ENCODE peak calls at places on chromosomes 7 and 10, in ten cellular contexts. V is adrenal gland, P is tibial nerve, J is suprapubic skin, B is kidney, M is IMR-90, Z is mucosa of descending colon, C is Peyer's patch, T is lower lobe of right lung, Y is left lung. U is an unnamed sample.

GRCh38 chr10:70756710-70757360 is 28.3 kb downstream of the TBATA start:
- DNase-seq in Y (no peak), V (no peak), B (peak; percentile 49), C (no peak), M (peak; percentile 48), P (no peak), J (no peak), Z (no peak), T (no peak), U (no peak)

GRCh38 chr7:140723002-140723401 is 26.5 kb downstream of the NDUFB2 start:
- DNase-seq in B (no peak), P (no peak), J (no peak), M (no peak), C (peak; percentile 24), Z (no peak), T (no peak), Y (no peak), V (no peak), U (no peak)

GRCh38 chr10:32095116-32095733 is 39.0 kb upstream of the KIF5B start:
- DNase-seq in Z (peak; percentile 46), T (no peak), B (no peak), P (no peak), V (no peak), C (no peak), J (no peak), M (no peak), Y (no peak), U (no peak)

GRCh38 chr7:7017707-7018265 is 164.6 kb upstream of the C1GALT1 start:
- DNase-seq in Y (no peak), C (no peak), B (no peak), J (no peak), P (no peak), M (no peak), T (no peak), V (no peak), Z (no peak), U (no peak)

GRCh38 chr7:135721198-135721820 is 6.7 kb downstream of the SLC13A4 start:
- DNase-seq in P (no peak), M (no peak), J (no peak), T (no peak), Z (no peak), C (no peak), Y (no peak), V (no peak), B (no peak), U (no peak)

GRCh38 chr10:80518807-80519360 is 18.8 kb upstream of the SH2D4B start:
- DNase-seq in V (no peak), B (peak; percentile 73), C (no peak), J (peak; percentile 61), P (no peak), T (no peak), Z (no peak), M (no peak), Y (peak; percentile 31), U (no peak)

GRCh38 chr10:100744980-100745881 is at the start of gene PAX2:
- DNase-seq in P (no peak), B (peak; percentile 94), Z (no peak), C (no peak), V (no peak), J (no peak), Y (no peak), T (no peak), M (no peak), U (no peak)

GRCh38 chr10:88127266-88127665 is 263.8 kb downstream of the PTEN start:
- DNase-seq in B (no peak), M (no peak), V (no peak), Y (no peak), T (no peak), P (no peak), J (no peak), Z (no peak), C (no peak), U (no peak)

GRCh38 chr10:60426425-60426824 is 36.8 kb upstream of the ANK3 start:
- DNase-seq in B (no peak), Z (no peak), T (no peak), V (no peak), P (no peak), C (no peak), J (no peak), M (peak; percentile 94), Y (no peak), U (no peak)

GRCh38 chr7:43199333-43199732 is 86.9 kb downstream of the HECW1 start:
- DNase-seq in V (no peak), P (no peak), B (no peak), J (no peak), Z (no peak), M (peak; percentile 54), T (no peak), C (no peak), Y (no peak), U (no peak)

GRCh38 chr10:104546756-104547155 is 94.3 kb upstream of the SORCS3 start:
- DNase-seq in C (no peak), M (no peak), B (no peak), Z (no peak), P (no peak), J (no peak), V (no peak), T (no peak), Y (no peak), U (no peak)

GRCh38 chr10:98312816-98313215 is 44.8 kb upstream of the LOXL4 start:
- DNase-seq in Y (no peak), Z (no peak), V (no peak), P (no peak), C (no peak), J (no peak), T (no peak), M (no peak), B (no peak), U (no peak)

GRCh38 chr10:107618461-107619093 is 454.1 kb upstream of the SORCS1 start:
- DNase-seq in M (no peak), C (no peak), J (no peak), P (no peak), T (no peak), V (no peak), Z (no peak), B (no peak), Y (no peak), U (no peak)

GRCh38 chr7:131355917-131356777 is 28.5 kb downstream of the MKLN1 start:
- DNase-seq in P (no peak), C (no peak), V (no peak), M (no peak), B (no peak), J (no peak), T (no peak), Z (no peak), Y (peak; percentile 41), U (no peak)

GRCh38 chr7:55142919-55143600 is 124.2 kb downstream of the EGFR start:
- DNase-seq in M (no peak), V (no peak), J (no peak), P (no peak), Z (no peak), C (no peak), B (no peak), T (no peak), Y (no peak), U (no peak)

GRCh38 chr10:13001041-13001886 is at the start of gene CCDC3:
- DNase-seq in P (no peak), M (no peak), Z (peak; percentile 22), V (no peak), J (peak; percentile 59), C (no peak), T (peak; percentile 40), Y (no peak), B (peak; percentile 83), U (peak; percentile 16)

GRCh38 chr7:104045183-104045582 is 55.7 kb upstream of the RELN start:
- DNase-seq in Y (no peak), P (no peak), V (no peak), J (no peak), M (peak; percentile 2), Z (no peak), B (no peak), T (no peak), C (no peak), U (no peak)

GRCh38 chr10:79047875-79048638 is 20.7 kb upstream of the ZMIZ1 start:
- DNase-seq in Z (peak; percentile 61), P (no peak), Y (peak; percentile 54), V (no peak), J (peak; percentile 69), M (no peak), T (peak; percentile 60), C (peak; percentile 57), B (peak; percentile 79), U (no peak)
- H3K4me1 ChIP-seq in Z (peaks cover 32% of the 10 kb centered on the region), P (no peaks in the 10 kb centered on the region), Y (peaks cover 4% of the 10 kb centered on the region), V (peaks cover 33% of the 10 kb centered on the region), J (peaks cover 22% of the 10 kb centered on the region), M (peaks cover 2% of the 10 kb centered on the region), T (peaks cover 51% of the 10 kb centered on the region), C (peaks cover 12% of the 10 kb centered on the region), B (peaks cover 12% of the 10 kb centered on the region), U (peaks cover 6% of the 10 kb centered on the region)

GRCh38 chr7:18548569-18548968 is 53.0 kb downstream of the HDAC9 start:
- DNase-seq in Y (no peak), M (no peak), J (no peak), P (no peak), C (no peak), Z (no peak), B (no peak), T (no peak), V (no peak), U (no peak)
- H3K4me3 ChIP-seq in Y (no peak overlapping the region), M (no peak overlapping the region), J (no peak overlapping the region), P (no peak overlapping the region), C (no peak overlapping the region), Z (no peak overlapping the region), B (no peak overlapping the region), T (no peak overlapping the region), V (no peak overlapping the region), U (no peak overlapping the region)

GRCh38 chr7:158259671-158260423 is 327.8 kb downstream of the PTPRN2 start:
- DNase-seq in C (no peak), P (no peak), M (no peak), J (no peak), V (no peak), T (no peak), Y (no peak), B (no peak), Z (no peak), U (no peak)
- H3K9me3 ChIP-seq in C (no peaks in the 10 kb centered on the region), P (no peaks in the 10 kb centered on the region), M (peaks cover 75% of the 10 kb centered on the region), J (no peaks in the 10 kb centered on the region), V (no peaks in the 10 kb centered on the region), T (no peaks in the 10 kb centered on the region), Y (peaks cover 9% of the 10 kb centered on the region), B (no peaks in the 10 kb centered on the region), Z (no peaks in the 10 kb centered on the region), U (peaks cover 26% of the 10 kb centered on the region)

GRCh38 chr7:116686033-116686432 is 14.0 kb downstream of the MET start:
- DNase-seq in J (no peak), M (no peak), Y (no peak), P (no peak), T (no peak), Z (no peak), C (no peak), B (no peak), V (no peak), U (no peak)

GRCh38 chr7:116687801-116688201 is 15.8 kb downstream of the MET start:
- DNase-seq in Z (no peak), B (no peak), V (no peak), C (no peak), Y (no peak), M (peak; percentile 83), T (no peak), J (no peak), P (no peak), U (peak; percentile 50)

GRCh38 chr7:116689787-116690186 is 17.8 kb downstream of the MET start:
- DNase-seq in P (no peak), C (no peak), V (no peak), T (peak; percentile 56), J (no peak), Z (no peak), Y (peak; percentile 63), B (no peak), M (no peak), U (peak; percentile 28)

GRCh38 chr7:116683786-116684185 is 11.8 kb downstream of the MET start:
- DNase-seq in Z (no peak), C (peak; percentile 21), M (no peak), V (no peak), Y (no peak), J (no peak), T (no peak), B (no peak), P (no peak), U (no peak)

GRCh38 chr7:116686812-116687419 is 14.9 kb downstream of the MET start:
- DNase-seq in V (no peak), C (no peak), T (no peak), M (no peak), Z (peak; percentile 33), J (no peak), P (no peak), B (no peak), Y (no peak), U (no peak)
- H3K4me1 ChIP-seq in V (no peaks in the 10 kb centered on the region), C (no peaks in the 10 kb centered on the region), T (no peaks in the 10 kb centered on the region), M (peaks cover 12% of the 10 kb centered on the region), Z (no peaks in the 10 kb centered on the region), J (peaks cover 10% of the 10 kb centered on the region), P (no peaks in the 10 kb centered on the region), B (no peaks in the 10 kb centered on the region), Y (no peaks in the 10 kb centered on the region), U (peaks cover 37% of the 10 kb centered on the region)

U was measured in SJSA1.